ENCODE peak calls at places on chromosome 6, in four cellular contexts. X is GM12878, C is HepG2, N is K562. T is an unnamed sample.

GRCh38 chr6:166419717-166420116 is 37.0 kb upstream of the MPC1 start:
- DNase-seq in C (no peak), X (no peak), N (no peak), T (no peak)

GRCh38 chr6:35687658-35688604 is 784 bp downstream of the FKBP5 start:
- DNase-seq in X (peak), N (peak), C (no peak), T (peak)

GRCh38 chr6:125597411-125598253 is 151.8 kb upstream of the HEY2 start:
- DNase-seq in X (no peak), N (no peak), C (no peak), T (no peak)

GRCh38 chr6:159807150-159807859 is 7.2 kb downstream of the PNLDC1 start:
- DNase-seq in C (peak), N (no peak), X (no peak), T (no peak)

GRCh38 chr6:13794184-13794583 is 20.2 kb downstream of the MCUR1 start:
- DNase-seq in C (no peak), X (peak), N (no peak), T (no peak)

GRCh38 chr6:63904844-63905243 is 269.2 kb downstream of the PHF3 start:
- DNase-seq in N (no peak), C (no peak), X (no peak), T (no peak)

GRCh38 chr6:912871-913663 is 220.1 kb upstream of the EXOC2 start:
- DNase-seq in X (no peak), N (peak), C (peak), T (peak)

GRCh38 chr6:105711216-105711615 is 308.3 kb upstream of the PREP start:
- DNase-seq in X (no peak), C (no peak), N (no peak), T (no peak)

GRCh38 chr6:1551236-1551635 is 58.5 kb upstream of the FOXC1 start:
- DNase-seq in N (no peak), X (no peak), C (no peak), T (no peak)

DNA sequence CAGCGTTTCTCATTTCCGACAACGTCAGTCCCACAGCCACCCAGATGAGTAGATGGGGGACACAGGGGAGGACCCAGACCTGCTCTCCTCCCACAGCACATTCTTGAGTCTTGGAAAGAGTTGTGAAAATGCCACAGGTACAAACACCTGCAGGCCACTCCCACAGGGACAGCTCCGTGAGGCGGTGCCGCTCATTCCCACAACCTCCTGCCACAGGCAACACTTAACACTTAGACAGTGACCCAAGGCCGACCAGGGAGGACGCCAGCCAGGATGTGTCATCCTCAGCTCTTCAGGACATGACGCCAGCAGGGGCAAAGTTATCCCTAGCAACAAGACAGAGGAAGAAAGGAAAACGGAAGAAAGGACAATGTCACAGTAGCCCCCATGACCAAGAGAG is 22.9 kb upstream of the HLA-B start:
- DNase-seq in X (no peak), N (no peak), C (no peak), T (no peak)
- TF ChIP-seq CBFB in X (no peak), N (no peak), C (no peak), T (no peak)

GRCh38 chr6:156183678-156184077 is 593.5 kb upstream of the ARID1B start:
- DNase-seq in N (no peak), X (no peak), C (no peak), T (no peak)

GRCh38 chr6:156182356-156182755 is 594.8 kb upstream of the ARID1B start:
- DNase-seq in C (no peak), N (no peak), X (no peak), T (no peak)

GRCh38 chr6:156189195-156189594 is 588.0 kb upstream of the ARID1B start:
- DNase-seq in C (no peak), N (no peak), X (no peak), T (no peak)

GRCh38 chr6:156189714-156190113 is 587.5 kb upstream of the ARID1B start:
- DNase-seq in C (no peak), X (no peak), N (no peak), T (no peak)

GRCh38 chr6:156185113-156185512 is 592.1 kb upstream of the ARID1B start:
- DNase-seq in X (no peak), C (no peak), N (no peak), T (no peak)
- TF ChIP-seq CBFB in X (no peak), C (no peak), N (no peak), T (no peak)

GRCh38 chr6:31945507-31946369 is at the start of gene CFB:
- DNase-seq in X (no peak), C (peak), N (peak), T (peak)
- TF ChIP-seq CBFB in X (no peak), C (peak), N (no peak), T (no peak)

GRCh38 chr6:135739288-135739687 is 112.2 kb upstream of the PDE7B start:
- DNase-seq in N (no peak), C (no peak), X (no peak), T (no peak)
- TF ChIP-seq CBFB in N (no peak), C (no peak), X (no peak), T (no peak)

GRCh38 chr6:137188855-137189254 is 15.4 kb upstream of the IL22RA2 start:
- DNase-seq in C (peak), N (no peak), X (no peak), T (no peak)
- TF ChIP-seq CBFB in C (no peak), N (no peak), X (no peak), T (no peak)

GRCh38 chr6:8483650-8484049 is 48.3 kb upstream of the SLC35B3 start:
- DNase-seq in X (no peak), N (no peak), C (no peak), T (no peak)
- TF ChIP-seq CBFB in X (no peak), N (no peak), C (no peak), T (no peak)

GRCh38 chr6:116062496-116062895 is 1.8 kb upstream of the FRK start:
- DNase-seq in N (no peak), C (no peak), X (no peak), T (no peak)

GRCh38 chr6:116060572-116061283 is at the start of gene FRK:
- DNase-seq in N (no peak), C (peak), X (no peak), T (no peak)

GRCh38 chr6:116055513-116055912 is 5.2 kb downstream of the FRK start:
- DNase-seq in C (no peak), X (no peak), N (no peak), T (no peak)

GRCh38 chr6:116057766-116058165 is 2.9 kb downstream of the FRK start:
- DNase-seq in N (no peak), X (no peak), C (no peak), T (no peak)

GRCh38 chr6:116059713-116060571 is 749 bp downstream of the FRK start:
- DNase-seq in X (peak), N (peak), C (peak), T (no peak)
- TF ChIP-seq CBFB in X (no peak), N (no peak), C (no peak), T (no peak)

GRCh38 chr6:87700729-87701675 is 1.0 kb downstream of the AKIRIN2 start:
- DNase-seq in C (peak), N (peak), X (peak), T (no peak)
- TF ChIP-seq CBFB in C (no peak), N (no peak), X (no peak), T (no peak)

GRCh38 chr6:157033428-157034140 is 256.4 kb downstream of the ARID1B start:
- DNase-seq in C (no peak), X (no peak), N (no peak), T (no peak)
- TF ChIP-seq CBFB in C (no peak), X (no peak), N (no peak), T (no peak)

DNA sequence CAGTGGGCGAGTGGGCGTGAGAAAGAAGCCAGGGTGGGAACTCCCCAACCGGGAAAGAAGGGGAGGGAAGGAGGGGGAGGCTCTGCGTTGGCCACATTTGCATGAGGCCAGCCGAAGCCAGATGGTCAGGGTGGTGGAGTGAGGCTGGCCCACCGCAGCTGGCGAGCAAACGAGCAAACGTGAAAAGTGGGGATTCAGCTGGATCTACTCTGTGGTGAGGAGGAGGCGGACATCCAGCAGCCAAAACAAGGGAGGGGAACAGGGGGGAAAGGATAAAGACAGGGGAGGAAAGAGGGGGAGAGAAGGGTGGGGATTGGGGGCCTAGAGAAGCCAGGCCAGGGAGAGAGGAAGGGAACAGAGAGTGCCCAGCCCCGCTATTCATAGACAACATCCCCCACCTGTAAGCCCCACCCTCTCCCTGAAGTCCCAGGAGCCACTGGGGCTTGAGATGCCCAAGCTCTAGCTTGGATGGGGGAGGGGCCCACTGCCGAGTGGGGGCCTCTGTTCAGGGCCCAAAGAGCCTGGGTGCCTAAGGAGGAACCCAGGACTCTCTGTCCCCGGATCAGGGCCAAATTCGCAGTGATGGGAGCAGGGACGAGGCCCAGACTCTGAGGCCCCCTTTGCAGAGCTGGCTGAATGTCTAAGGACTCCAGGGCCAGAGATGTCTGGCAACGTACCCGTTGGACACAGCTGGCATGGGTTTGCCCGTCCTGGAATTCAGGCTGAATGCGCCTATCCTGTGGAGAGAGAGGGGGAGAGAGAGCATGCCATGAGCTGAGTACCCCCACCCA is 45.1 kb downstream of the CPNE5 start:
- DNase-seq in N (no peak), C (no peak), X (no peak), T (no peak)
- TF ChIP-seq CBFB in N (no peak), C (no peak), X (no peak), T (no peak)

T was measured in WTC11.